ENCODE peak calls at places on chromosomes 12 and 14, in nine cellular contexts. Y is testis, S is fibroblast of villous mesenchyme, D is tibial artery, E is mucosa of descending colon, N is left ventricle myocardium inferior, Q is transverse colon, R is WERI-Rb-1, J is AG10803. X is an unnamed sample.

GRCh38 chr12:19710811-19711793 is 271.8 kb downstream of the AEBP2 start:
- DNase-seq in Y (no peak), S (no peak), D (peak; percentile 93), E (no peak), N (no peak), Q (no peak), R (no peak), J (no peak), X (no peak)

GRCh38 chr12:124028560-124028935 is 55.5 kb downstream of the ZNF664 start:
- DNase-seq in Y (no peak), S (no peak), D (no peak), E (no peak), N (no peak), Q (no peak), R (no peak), J (no peak), X (no peak)

GRCh38 chr14:30840086-30840779 is 34.1 kb upstream of the COCH start:
- DNase-seq in Y (no peak), S (no peak), D (no peak), E (peak; percentile 68), N (no peak), Q (peak; percentile 59), R (no peak), J (no peak), X (no peak)

GRCh38 chr14:30193791-30194407 is 266.3 kb upstream of the PRKD1 start:
- DNase-seq in Y (no peak), S (peak; percentile 77), D (no peak), E (no peak), N (no peak), Q (no peak), R (no peak), J (peak; percentile 96), X (no peak)

GRCh38 chr12:41907036-41907435 is 237.6 kb downstream of the GXYLT1 start:
- DNase-seq in Y (no peak), S (no peak), D (no peak), E (no peak), N (no peak), Q (no peak), R (peak; percentile 77), J (no peak), X (no peak)

GRCh38 chr14:35213869-35214387 is 78.3 kb upstream of the PSMA6 start:
- DNase-seq in Y (no peak), S (peak; percentile 68), D (no peak), E (no peak), N (no peak), Q (no peak), R (no peak), J (peak; percentile 15), X (no peak)

GRCh38 chr14:92690171-92691011 is 58.0 kb downstream of the LGMN start:
- DNase-seq in Y (peak; percentile 68), S (peak; percentile 43), D (no peak), E (peak; percentile 51), N (no peak), Q (peak; percentile 29), R (peak; percentile 83), J (peak; percentile 46), X (no peak)

GRCh38 chr12:58540480-58541299 is 379.6 kb downstream of the LRIG3 start:
- DNase-seq in Y (peak; percentile 83), S (peak; percentile 92), D (peak; percentile 81), E (peak; percentile 65), N (peak; percentile 60), Q (peak; percentile 61), R (peak; percentile 84), J (peak; percentile 88), X (peak; percentile 64)

GRCh38 chr12:132587781-132588180 is 22.6 kb downstream of the LRCOL1 start:
- DNase-seq in Y (no peak), S (no peak), D (no peak), E (no peak), N (no peak), Q (no peak), R (no peak), J (no peak), X (no peak)

GRCh38 chr12:92717202-92717601 is 14.4 kb downstream of the PLEKHG7 start:
- DNase-seq in Y (no peak), S (peak; percentile 71), D (no peak), E (no peak), N (no peak), Q (no peak), R (peak; percentile 18), J (peak; percentile 60), X (no peak)

GRCh38 chr14:105069887-105070759 is 4.9 kb upstream of the GPR132 start:
- DNase-seq in Y (no peak), S (no peak), D (peak; percentile 74), E (no peak), N (peak; percentile 45), Q (no peak), R (no peak), J (peak; percentile 41), X (peak; percentile 61)

GRCh38 chr12:6567112-6567680 is 895 bp downstream of the NOP2 start:
- DNase-seq in Y (peak; percentile 36), S (no peak), D (no peak), E (no peak), N (no peak), Q (no peak), R (no peak), J (no peak), X (no peak)

GRCh38 chr14:76237349-76237990 is 85.7 kb downstream of the GPATCH2L start:
- DNase-seq in Y (no peak), S (no peak), D (no peak), E (no peak), N (no peak), Q (no peak), R (no peak), J (no peak), X (no peak)

GRCh38 chr14:58876613-58877012 is 238.9 kb downstream of the DACT1 start:
- DNase-seq in Y (no peak), S (peak; percentile 69), D (no peak), E (no peak), N (no peak), Q (no peak), R (no peak), J (peak; percentile 87), X (no peak)

DNA sequence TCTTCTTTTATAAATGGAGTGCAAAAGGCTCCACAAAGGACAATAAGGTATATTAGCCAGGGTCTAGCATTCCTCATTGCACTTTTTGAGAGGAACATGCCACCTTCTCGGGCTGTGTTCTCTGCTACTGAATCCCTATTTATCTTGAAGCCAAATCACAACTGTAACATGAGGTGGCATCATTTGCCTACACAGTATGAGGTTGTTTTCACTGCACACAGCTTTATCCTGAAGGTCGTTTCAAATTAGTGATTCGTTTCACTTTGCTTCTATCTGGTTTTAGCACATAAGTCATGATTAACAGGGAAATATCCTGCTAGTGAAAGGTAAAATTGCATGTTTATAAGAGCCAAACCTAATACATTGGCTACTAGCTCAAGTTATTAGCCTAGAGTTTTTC is 153.8 kb downstream of the SLC35F4 start:
- DNase-seq in Y (no peak), S (no peak), D (no peak), E (no peak), N (no peak), Q (no peak), R (no peak), J (no peak), X (no peak)
- H3K4me3 ChIP-seq in Y (no peak overlapping the region), S (no peak overlapping the region), D (no peak overlapping the region), E (no peak overlapping the region), N (no peak overlapping the region), Q (no peak overlapping the region), R (no peak overlapping the region), J (no peak overlapping the region), X (no peak overlapping the region)

GRCh38 chr14:85195872-85196477 is 334.0 kb upstream of the FLRT2 start:
- DNase-seq in Y (peak; percentile 16), S (peak; percentile 21), D (no peak), E (no peak), N (no peak), Q (no peak), R (no peak), J (peak; percentile 17), X (no peak)
- TF ChIP-seq CTCF in Y (no peak), S (peak; percentile 67), D (peak; percentile 37), E (no peak), N (peak; percentile 52), Q (no peak), R (peak; percentile 50), J (peak; percentile 73), X (peak; percentile 32)

GRCh38 chr14:95480109-95480886 is 36.2 kb downstream of the SYNE3 start:
- DNase-seq in Y (peak; percentile 63), S (peak; percentile 71), D (peak; percentile 90), E (no peak), N (peak; percentile 78), Q (peak; percentile 38), R (no peak), J (peak; percentile 52), X (peak; percentile 83)

GRCh38 chr14:95479494-95479893 is 37.0 kb downstream of the SYNE3 start:
- DNase-seq in Y (no peak), S (no peak), D (no peak), E (no peak), N (no peak), Q (no peak), R (no peak), J (no peak), X (no peak)

GRCh38 chr14:95478818-95479217 is 37.6 kb downstream of the SYNE3 start:
- DNase-seq in Y (no peak), S (no peak), D (no peak), E (no peak), N (no peak), Q (no peak), R (no peak), J (no peak), X (no peak)

GRCh38 chr14:95481391-95482022 is 34.9 kb downstream of the SYNE3 start:
- DNase-seq in Y (no peak), S (no peak), D (no peak), E (no peak), N (no peak), Q (no peak), R (no peak), J (no peak), X (peak; percentile 51)

DNA sequence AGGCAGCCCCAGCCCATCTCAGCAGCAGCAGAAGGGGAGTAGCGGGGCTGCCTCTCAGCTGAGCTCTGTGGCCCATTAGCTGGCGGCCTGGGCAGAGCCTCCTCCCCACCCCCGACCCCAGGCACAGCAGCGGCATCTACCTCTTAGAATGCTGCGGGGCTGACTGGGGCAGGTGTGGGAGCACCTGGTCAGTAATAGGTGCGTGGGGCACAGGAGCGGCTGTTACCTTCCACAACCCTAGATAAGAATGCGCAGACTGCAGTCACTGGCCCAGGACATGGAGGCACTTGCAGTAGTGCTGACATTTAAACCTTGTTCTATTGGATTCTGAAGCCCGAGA is 35.6 kb downstream of the SYNE3 start:
- DNase-seq in Y (no peak), S (no peak), D (no peak), E (no peak), N (no peak), Q (no peak), R (no peak), J (no peak), X (no peak)
- H3K4me3 ChIP-seq in Y (no peak overlapping the region), S (no peak overlapping the region), D (no peak overlapping the region), E (no peak overlapping the region), N (no peak overlapping the region), Q (no peak overlapping the region), R (no peak overlapping the region), J (no peak overlapping the region), X (no peak overlapping the region)

DNA sequence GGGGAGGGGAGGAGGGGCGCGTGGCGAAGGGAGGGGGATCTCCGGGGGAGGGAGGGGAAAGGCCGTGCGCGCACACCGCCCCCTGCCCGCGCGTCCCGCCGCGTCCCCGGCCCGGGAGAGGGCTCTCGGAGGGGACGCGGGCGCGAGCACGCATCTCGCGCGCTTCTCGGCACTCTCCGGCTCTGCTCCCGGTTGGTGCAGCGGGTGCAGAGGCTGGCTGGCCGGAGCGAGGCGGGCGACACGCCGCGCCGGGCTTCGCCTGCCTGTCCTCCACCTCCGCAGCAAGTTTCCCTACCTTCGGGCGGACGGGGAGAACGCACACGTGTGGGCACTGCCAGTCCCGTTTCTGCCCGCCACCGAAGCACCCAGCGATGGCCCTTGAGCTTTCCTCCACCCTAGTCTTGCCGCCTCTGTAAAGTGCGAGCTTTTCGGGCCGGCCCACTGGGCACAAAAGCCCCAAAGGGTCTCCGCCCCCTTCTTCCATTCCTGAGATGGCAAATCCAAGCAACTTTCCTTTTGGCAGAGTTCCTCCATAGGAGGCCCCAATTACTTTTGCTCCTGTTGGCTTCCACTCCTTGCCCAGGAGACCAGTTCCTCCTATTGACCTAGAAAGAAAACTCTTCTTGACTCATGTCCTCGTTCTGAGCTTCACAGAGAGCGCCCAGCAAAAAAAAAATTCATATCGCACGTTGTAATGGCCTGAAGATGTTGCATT is 363 bp upstream of the CSAD start:
- DNase-seq in Y (peak; percentile 84), S (peak; percentile 80), D (no peak), E (peak; percentile 84), N (peak; percentile 80), Q (peak; percentile 75), R (peak; percentile 89), J (peak; percentile 64), X (peak; percentile 79)
- TF ChIP-seq CTCF in Y (no peak), S (no peak), D (no peak), E (no peak), N (no peak), Q (no peak), R (peak; percentile 4), J (no peak), X (no peak)

X was measured in psoas muscle.